ENCODE peak calls at places on chromosomes 16 and 17, in four cellular contexts. U is ovary, M is SK-N-SH, E is fibroblast of lung. X is an unnamed sample.

GRCh38 chr17:79832211-79833109 is 6.8 kb downstream of the CBX4 start:
- DNase-seq in M (peak), E (no peak), U (peak), X (no peak)

GRCh38 chr16:87550510-87550961 is 51.8 kb upstream of the JPH3 start:
- DNase-seq in M (peak), U (peak), E (no peak), X (peak)

GRCh38 chr17:82489117-82489516 is 30.4 kb upstream of the FOXK2 start:
- DNase-seq in M (no peak), E (peak), U (no peak), X (peak)

GRCh38 chr16:26717826-26718225 is 348.9 kb upstream of the C16orf82 start:
- DNase-seq in M (no peak), U (no peak), E (no peak), X (no peak)

GRCh38 chr17:4465786-4466185 is 32.0 kb downstream of the SPNS3 start:
- DNase-seq in M (no peak), E (no peak), U (no peak), X (no peak)

GRCh38 chr17:30548189-30548588 is 71.0 kb downstream of the GOSR1 start:
- DNase-seq in M (no peak), E (no peak), U (no peak), X (no peak)

GRCh38 chr16:57723170-57723569 is 12.4 kb upstream of the KATNB1 start:
- DNase-seq in U (no peak), E (no peak), M (no peak), X (no peak)

GRCh38 chr17:62981933-62982332 is 15.9 kb downstream of the TANC2 start:
- DNase-seq in E (peak), M (no peak), U (no peak), X (no peak)

GRCh38 chr16:4936991-4937781 is at the start of gene PPL:
- DNase-seq in E (no peak), M (peak), U (peak), X (no peak)

GRCh38 chr17:34300652-34301390 is 15.3 kb downstream of the CCL11 start:
- DNase-seq in M (no peak), E (peak), U (no peak), X (no peak)

GRCh38 chr17:1414634-1415033 is 14.6 kb upstream of the YWHAE start:
- DNase-seq in U (no peak), E (no peak), M (no peak), X (no peak)

GRCh38 chr16:2512920-2513404 is 790 bp upstream of the ATP6V0C start:
- DNase-seq in M (peak), U (peak), E (no peak), X (no peak)

GRCh38 chr16:48184681-48185080 is 28.9 kb upstream of the ABCC12 start:
- DNase-seq in U (no peak), M (no peak), E (no peak), X (no peak)

GRCh38 chr17:60079401-60079861 is 710 bp upstream of the HEATR6 start:
- DNase-seq in M (peak), E (peak), U (no peak), X (no peak)

GRCh38 chr16:47731252-47731651 is 270.1 kb downstream of the PHKB start:
- DNase-seq in E (peak), U (no peak), M (no peak), X (no peak)

GRCh38 chr16:55380485-55380884 is 56.5 kb downstream of the IRX6 start:
- DNase-seq in M (no peak), E (no peak), U (no peak), X (no peak)

GRCh38 chr16:5046914-5047313 is 13.2 kb upstream of the NAGPA start:
- DNase-seq in U (no peak), E (no peak), M (no peak), X (no peak)

GRCh38 chr16:19523184-19523558 is 571 bp upstream of the CCP110 start:
- DNase-seq in M (no peak), E (no peak), U (peak), X (no peak)

GRCh38 chr17:57284583-57284982 is 28.3 kb downstream of the MSI2 start:
- DNase-seq in E (no peak), U (peak), M (no peak), X (no peak)

GRCh38 chr16:56366945-56367344 is 58.4 kb downstream of the AMFR start:
- DNase-seq in M (no peak), U (no peak), E (no peak), X (no peak)

GRCh38 chr17:50290074-50290702 is 15.9 kb downstream of the TMEM92 start:
- DNase-seq in U (peak), M (no peak), E (peak), X (peak)

GRCh38 chr17:55479903-55480302 is 31.3 kb downstream of the SMIM36 start:
- DNase-seq in E (no peak), U (no peak), M (no peak), X (no peak)

GRCh38 chr16:23701045-23701444 is 12.0 kb downstream of the ERN2 start:
- DNase-seq in E (no peak), U (no peak), M (no peak), X (no peak)

GRCh38 chr16:88552166-88552565 is 18.0 kb upstream of the ZC3H18 start:
- DNase-seq in M (no peak), U (no peak), E (no peak), X (no peak)

GRCh38 chr17:81837641-81838040 is 2.8 kb upstream of the PPP1R27 start:
- DNase-seq in M (no peak), E (no peak), U (no peak), X (no peak)

GRCh38 chr17:3802461-3803307 is 1.7 kb upstream of the ITGAE start:
- DNase-seq in M (no peak), E (peak), U (peak), X (no peak)

GRCh38 chr16:68396481-68396880 is 51.8 kb downstream of the SMPD3 start:
- DNase-seq in M (peak), U (no peak), E (peak), X (no peak)

GRCh38 chr16:78321611-78322010 is 222.2 kb downstream of the WWOX start:
- DNase-seq in M (peak), U (no peak), E (no peak), X (no peak)

GRCh38 chr16:180101-180920 is at the start of gene HBQ1:
- DNase-seq in U (peak), M (peak), E (peak), X (no peak)

GRCh38 chr17:55215711-55216110 is 49.0 kb upstream of the HLF start:
- DNase-seq in M (no peak), E (no peak), U (no peak), X (no peak)

GRCh38 chr17:633641-634091 is 81.0 kb downstream of the VPS53 start:
- DNase-seq in U (no peak), M (no peak), E (peak), X (no peak)

GRCh38 chr17:15414502-15415348 is 52.7 kb downstream of the CDRT4 start:
- DNase-seq in E (no peak), M (no peak), U (no peak), X (peak)

GRCh38 chr16:52068447-52069074 is 478.4 kb downstream of the TOX3 start:
- DNase-seq in M (peak), U (no peak), E (peak), X (peak)

GRCh38 chr17:58648236-58648635 is 43.6 kb downstream of the TEX14 start:
- DNase-seq in U (no peak), M (no peak), E (peak), X (no peak)

GRCh38 chr16:50282010-50282538 is 15.7 kb downstream of the ADCY7 start:
- DNase-seq in E (peak), U (no peak), M (no peak), X (peak)

GRCh38 chr16:28925386-28926228 is 569 bp upstream of the RABEP2 start:
- DNase-seq in M (no peak), U (no peak), E (peak), X (no peak)

GRCh38 chr16:29644338-29644857 is 18.6 kb upstream of the SPN start:
- DNase-seq in E (no peak), U (no peak), M (no peak), X (no peak)

GRCh38 chr16:381788-382717 is at the start of gene PGAP6:
- DNase-seq in U (peak), E (peak), M (peak), X (no peak)

GRCh38 chr16:24255446-24256352 is at the start of gene CACNG3:
- DNase-seq in E (peak), U (no peak), M (peak), X (peak)

GRCh38 chr16:83899272-83899897 is 470 bp downstream of the MLYCD start:
- DNase-seq in E (peak), M (peak), U (peak), X (peak)

GRCh38 chr16:53826658-53827057 is 122.7 kb downstream of the FTO start:
- DNase-seq in E (no peak), U (no peak), M (no peak), X (no peak)
- H3K4me3 ChIP-seq in E (no peak), U (no peak), M (no peak), X (no peak)

DNA sequence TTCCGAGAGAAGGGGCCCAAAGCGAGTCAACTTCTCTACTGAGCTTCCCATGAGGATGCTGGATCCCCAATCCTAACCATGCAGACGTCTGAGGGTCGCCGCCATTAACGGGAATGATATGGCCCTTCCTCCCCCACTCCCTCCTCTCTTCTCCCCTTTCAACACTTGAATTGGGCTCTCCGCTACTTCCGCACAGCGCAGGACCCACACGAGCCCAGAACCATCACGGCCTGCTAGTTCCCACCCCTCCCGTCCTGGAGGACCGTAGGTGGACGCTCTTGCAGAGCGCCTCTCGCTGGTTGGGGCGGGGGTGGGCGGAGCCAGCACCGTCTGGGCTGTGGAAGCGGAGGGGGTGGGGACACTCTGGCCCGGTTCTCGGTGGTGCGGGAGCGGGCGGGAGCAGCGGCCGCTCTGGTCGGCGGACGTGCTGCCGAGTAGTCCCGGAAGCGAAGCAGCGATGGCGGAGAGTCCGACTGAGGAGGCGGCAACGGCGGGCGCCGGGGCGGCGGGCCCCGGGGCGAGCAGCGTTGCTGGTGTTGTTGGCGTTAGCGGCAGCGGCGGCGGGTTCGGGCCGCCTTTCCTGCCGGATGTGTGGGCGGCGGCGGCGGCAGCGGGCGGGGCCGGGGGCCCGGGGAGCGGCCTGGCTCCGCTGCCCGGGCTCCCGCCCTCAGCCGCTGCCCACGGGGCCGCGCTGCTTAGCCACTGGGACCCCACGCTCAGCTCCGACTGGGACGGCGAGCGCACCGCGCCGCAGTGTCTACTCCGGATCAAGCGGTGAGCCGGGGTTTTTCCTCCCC is at the start of gene UBE2Z:
- DNase-seq in E (peak), U (peak), M (peak), X (peak)
- TF ChIP-seq CTCF in E (no peak), U (no peak), M (no peak), X (peak)

DNA sequence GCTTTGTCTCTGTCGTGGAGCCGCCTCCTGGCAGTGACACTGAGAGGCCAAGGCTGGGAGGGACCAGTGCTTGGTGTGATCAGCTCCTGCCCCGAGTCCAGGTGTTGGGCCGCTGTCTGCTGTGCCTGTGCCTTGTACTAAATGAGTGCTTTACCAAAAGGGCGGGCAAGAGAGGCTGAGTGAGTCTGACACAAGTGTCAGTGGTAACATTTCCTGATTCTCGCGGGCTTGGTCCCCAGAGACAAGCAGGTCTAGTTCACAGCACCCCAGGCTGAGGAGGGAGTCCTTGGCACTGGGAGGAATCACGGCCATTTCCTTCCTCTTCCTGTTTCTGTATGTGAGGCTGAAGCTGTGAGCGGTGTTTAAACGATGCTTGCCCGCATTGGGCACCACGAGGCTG is 30.2 kb downstream of the PLD6 start:
- DNase-seq in U (no peak), E (no peak), M (no peak), X (no peak)
- H3K27ac ChIP-seq in U (no peak), E (no peak), M (no peak), X (no peak)

GRCh38 chr17:42288078-42288984 is at the start of gene STAT5A:
- DNase-seq in M (peak), U (peak), E (peak), X (peak)
- H3K4me3 ChIP-seq in M (peak), U (peak), E (peak), X (peak)

GRCh38 chr17:7716901-7717755 is at the start of gene DNAH2:
- DNase-seq in M (peak), E (peak), U (peak), X (peak)
- TF ChIP-seq CTCF in M (peak), E (peak), U (peak), X (peak)

GRCh38 chr16:81618661-81619060 is 160.4 kb upstream of the PLCG2 start:
- DNase-seq in M (no peak), U (no peak), E (no peak), X (no peak)

GRCh38 chr16:81621496-81621895 is 157.6 kb upstream of the PLCG2 start:
- DNase-seq in U (no peak), E (no peak), M (no peak), X (no peak)

GRCh38 chr16:81620796-81621195 is 158.3 kb upstream of the PLCG2 start:
- DNase-seq in E (no peak), U (no peak), M (no peak), X (no peak)

GRCh38 chr16:81618187-81618586 is 160.9 kb upstream of the PLCG2 start:
- DNase-seq in M (no peak), E (no peak), U (no peak), X (no peak)

GRCh38 chr16:81620029-81620428 is 159.1 kb upstream of the PLCG2 start:
- DNase-seq in E (no peak), M (no peak), U (no peak), X (no peak)
- H3K27ac ChIP-seq in E (no peak), M (no peak), U (no peak), X (no peak)

X was measured in dorsolateral prefrontal cortex.